ENCODE peak calls at places on chromosome 17, in eight cellular contexts. A, G, Z, W, H, L, E and S are unnamed samples.
A peak's percentile ranks its signal among the peaks of the same experiment; 100 is the strongest.

GRCh38 chr17:74101527-74101926 is 102.0 kb upstream of the RPL38 start:
- DNase-seq in E (no peak), A (no peak), H (no peak), G (no peak), Z (no peak), L (no peak), W (no peak), S (no peak)

GRCh38 chr17:78355045-78355641 is 4.7 kb downstream of the SOCS3 start:
- DNase-seq in G (no peak), A (no peak), E (no peak), L (no peak), H (no peak), W (no peak), Z (no peak), S (no peak)

GRCh38 chr17:44759096-44759915 is 518 bp downstream of the ADAM11 start:
- DNase-seq in G (no peak), E (peak; percentile 39), H (no peak), W (no peak), L (no peak), Z (no peak), A (no peak), S (no peak)

GRCh38 chr17:77427471-77427991 is 286.8 kb downstream of the SEC14L1 start:
- DNase-seq in G (peak; percentile 90), A (peak; percentile 87), H (peak; percentile 71), E (peak; percentile 47), L (no peak), Z (no peak), W (peak; percentile 54), S (no peak)

GRCh38 chr17:35716897-35717839 is 14.3 kb upstream of the RASL10B start:
- DNase-seq in E (no peak), G (peak; percentile 72), W (peak; percentile 67), Z (no peak), H (no peak), A (no peak), L (no peak), S (no peak)

GRCh38 chr17:17590141-17590735 is 1.3 kb downstream of the PEMT start:
- DNase-seq in H (no peak), G (no peak), A (no peak), E (no peak), L (no peak), W (no peak), Z (no peak), S (no peak)

GRCh38 chr17:17500999-17501605 is 4.9 kb upstream of the RASD1 start:
- DNase-seq in G (no peak), E (no peak), Z (peak; percentile 40), W (no peak), H (no peak), L (no peak), A (no peak), S (peak; percentile 64)

GRCh38 chr17:39174907-39175694 is 9.1 kb upstream of the ARL5C start:
- DNase-seq in W (peak; percentile 82), E (peak; percentile 89), H (peak; percentile 78), L (peak; percentile 81), Z (peak; percentile 86), G (peak; percentile 70), A (peak; percentile 85), S (peak; percentile 72)

DNA sequence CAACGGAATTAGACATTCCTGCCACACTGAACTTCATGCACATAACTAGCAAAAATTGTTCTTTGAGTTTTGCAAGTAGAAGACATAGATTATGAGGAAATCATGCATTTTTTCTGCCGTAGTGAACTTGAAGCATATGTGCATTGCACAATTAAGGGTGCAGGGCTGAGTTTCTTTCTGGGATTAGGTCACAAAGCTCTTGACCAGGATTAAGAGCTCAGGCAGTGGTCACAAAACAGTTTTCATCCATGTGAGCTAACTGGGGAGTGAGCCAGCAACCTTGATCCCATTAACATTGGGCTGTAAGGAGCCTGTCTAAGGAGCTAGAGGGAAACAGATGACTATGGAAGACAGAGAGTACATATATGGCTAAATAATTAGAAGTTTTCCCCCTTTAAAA is 143.7 kb downstream of the PMP22 start:
- DNase-seq in L (no peak), H (no peak), W (no peak), A (no peak), Z (no peak), E (no peak), G (peak; percentile 76), S (no peak)
- H3K27me3 ChIP-seq in L (no peaks in the 10 kb centered on the region), H (no peaks in the 10 kb centered on the region), W (no peaks in the 10 kb centered on the region), A (peaks cover 3% of the 10 kb centered on the region), Z (no peaks in the 10 kb centered on the region), E (no peaks in the 10 kb centered on the region), G (no peaks in the 10 kb centered on the region), S (no peaks in the 10 kb centered on the region)

GRCh38 chr17:2016494-2016893 is 8.6 kb downstream of the RTN4RL1 start:
- DNase-seq in E (no peak), A (no peak), G (no peak), Z (no peak), H (no peak), W (no peak), L (no peak), S (no peak)

GRCh38 chr17:2012499-2012898 is 12.6 kb downstream of the RTN4RL1 start:
- DNase-seq in L (no peak), H (no peak), W (no peak), G (no peak), Z (no peak), E (no peak), A (no peak), S (no peak)

GRCh38 chr17:2013994-2014317 is 11.2 kb downstream of the RTN4RL1 start:
- DNase-seq in E (no peak), W (no peak), H (no peak), A (no peak), L (no peak), G (no peak), Z (no peak), S (no peak)

GRCh38 chr17:2017274-2017941 is 7.7 kb downstream of the RTN4RL1 start:
- DNase-seq in L (no peak), Z (no peak), A (no peak), W (no peak), H (no peak), G (no peak), E (no peak), S (no peak)

DNA sequence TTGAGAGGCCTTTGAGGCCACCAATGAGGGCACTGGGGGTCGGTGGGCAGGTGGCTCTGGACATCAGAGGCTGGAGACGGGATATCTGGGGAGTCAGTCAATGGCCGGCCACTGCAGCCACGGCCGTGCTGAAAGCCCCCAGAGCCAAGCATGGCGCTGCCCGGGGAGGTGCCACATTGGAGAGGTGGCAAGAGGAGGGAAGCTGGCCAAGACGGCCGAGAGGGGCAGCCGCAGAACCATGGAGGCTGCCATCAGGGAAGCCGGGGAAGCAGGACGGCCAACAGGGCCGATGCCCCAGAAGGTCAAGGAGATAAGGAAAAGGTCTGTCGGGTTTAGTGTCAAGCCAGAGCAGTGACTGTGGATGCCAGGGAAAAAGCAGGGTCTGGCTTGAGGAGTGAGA is 9.8 kb downstream of the RTN4RL1 start:
- DNase-seq in Z (no peak), L (no peak), H (no peak), E (no peak), G (no peak), A (no peak), W (no peak), S (no peak)
- TF ChIP-seq CTCF in Z (no peak), L (no peak), H (no peak), E (no peak), G (no peak), A (no peak), W (no peak), S (no peak)

GRCh38 chr17:30954046-30954805 is 16.6 kb upstream of the RNF135 start:
- DNase-seq in W (peak; percentile 49), Z (no peak), E (no peak), G (no peak), L (no peak), A (no peak), H (peak; percentile 26), S (no peak)

GRCh38 chr17:30950189-30950588 is 20.6 kb upstream of the RNF135 start:
- DNase-seq in Z (no peak), G (no peak), W (no peak), A (no peak), H (no peak), E (no peak), L (no peak), S (no peak)

GRCh38 chr17:30956764-30957374 is 14.0 kb upstream of the RNF135 start:
- DNase-seq in H (peak; percentile 49), A (no peak), E (no peak), L (no peak), Z (no peak), G (peak; percentile 46), W (no peak), S (no peak)

GRCh38 chr17:30950669-30951399 is 20.0 kb upstream of the RNF135 start:
- DNase-seq in A (peak; percentile 72), E (no peak), G (peak; percentile 93), L (peak; percentile 60), H (peak; percentile 84), W (peak; percentile 87), Z (no peak), S (peak; percentile 96)

DNA sequence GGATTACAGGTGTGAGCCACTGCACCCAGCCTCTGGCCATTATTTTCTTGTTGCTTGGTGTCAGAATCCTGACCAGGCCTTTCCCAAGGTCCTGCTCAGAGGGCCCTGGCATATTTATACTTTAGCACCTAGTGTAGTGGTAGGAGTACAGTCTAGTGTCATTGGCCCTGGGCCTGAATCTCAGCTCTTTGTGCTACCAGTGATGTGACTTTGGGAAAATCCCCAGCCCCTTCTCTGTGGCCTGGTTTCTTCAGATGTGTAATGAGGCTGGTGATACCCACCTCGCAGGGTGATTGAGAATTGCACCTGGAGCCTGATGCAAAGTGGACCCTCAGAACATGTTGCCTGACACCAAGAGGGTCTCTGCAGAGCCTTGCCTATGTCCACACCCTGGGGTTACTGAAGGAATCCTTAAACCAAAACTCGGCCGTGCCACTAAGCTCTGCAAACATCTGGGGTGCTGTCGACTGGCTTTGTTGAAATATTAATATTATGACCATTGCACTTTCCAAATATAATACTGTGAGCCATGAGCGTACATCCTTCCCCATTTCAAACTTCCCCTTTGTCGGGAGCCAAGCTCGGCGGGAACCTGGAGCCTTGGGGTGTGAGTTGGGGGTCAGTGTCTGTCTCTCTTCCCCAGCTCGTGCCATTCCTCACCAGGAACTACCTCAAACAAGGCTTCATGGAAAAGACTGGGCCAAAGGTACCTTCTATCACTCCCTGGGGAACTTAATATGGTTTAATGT is 18.0 kb upstream of the RNF135 start:
- DNase-seq in E (no peak), A (peak; percentile 44), G (no peak), L (no peak), Z (no peak), W (peak; percentile 55), H (peak; percentile 30), S (no peak)
- H3K4me1 ChIP-seq in E (no peaks in the 10 kb centered on the region), A (peaks cover 8% of the 10 kb centered on the region), G (peaks cover 3% of the 10 kb centered on the region), L (no peaks in the 10 kb centered on the region), Z (no peaks in the 10 kb centered on the region), W (no peaks in the 10 kb centered on the region), H (peaks cover 52% of the 10 kb centered on the region), S (no peaks in the 10 kb centered on the region)

DNA sequence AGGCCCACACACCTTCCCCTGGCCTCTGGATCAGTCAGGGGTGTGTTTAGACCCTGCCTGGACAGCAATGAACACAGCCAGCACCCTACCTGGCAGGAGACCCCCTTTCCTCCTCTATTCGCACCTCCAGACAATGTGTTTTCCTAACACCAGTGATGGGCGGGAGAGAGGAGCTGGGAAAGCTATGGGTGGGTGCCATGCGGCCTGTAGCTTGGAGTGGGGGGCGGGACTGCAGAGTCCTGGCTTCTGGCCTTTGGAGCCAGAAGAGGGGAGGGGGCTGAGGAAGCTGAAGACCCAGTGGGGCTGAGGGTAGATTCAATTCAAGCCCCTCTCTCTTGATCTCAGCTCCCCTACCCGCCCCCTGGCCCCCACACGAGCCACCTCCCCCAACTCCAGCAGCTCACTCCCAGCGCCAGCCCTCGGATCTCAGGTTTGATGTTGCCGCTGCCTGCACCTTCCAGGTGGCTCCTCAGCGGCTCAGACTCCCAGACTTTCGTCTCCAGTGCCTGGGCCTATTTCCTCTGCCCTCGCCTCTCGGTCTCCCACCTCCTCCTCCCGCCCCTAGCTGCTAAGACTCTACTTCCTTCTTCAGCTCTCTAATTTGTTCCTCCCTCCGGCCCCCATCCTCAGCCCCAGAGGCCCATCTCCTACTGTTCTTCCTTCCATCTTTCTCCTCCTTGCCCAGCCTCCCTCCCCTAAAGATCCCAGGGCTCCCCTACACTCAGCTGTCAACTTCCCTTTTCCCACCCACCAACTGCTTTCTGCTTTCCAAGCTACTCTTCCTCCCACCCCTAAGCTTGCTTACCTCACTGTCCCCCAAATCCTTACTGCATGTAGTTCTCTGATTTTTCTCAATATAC is 6.8 kb upstream of the SP6 start:
- DNase-seq in L (no peak), A (no peak), Z (no peak), W (no peak), E (no peak), G (no peak), H (no peak), S (no peak)
- H3K27me3 ChIP-seq in L (peaks cover 49% of the 10 kb centered on the region), A (peaks cover 35% of the 10 kb centered on the region), Z (peaks cover 40% of the 10 kb centered on the region), W (peaks cover 2% of the 10 kb centered on the region), E (peaks cover 2% of the 10 kb centered on the region), G (peaks cover 34% of the 10 kb centered on the region), H (peaks cover 5% of the 10 kb centered on the region), S (peaks cover 7% of the 10 kb centered on the region)